ENCODE peak calls at places on chromosomes 7 and 10, in six cellular contexts. S is mesothelial cell of epicardium, T is psoas muscle, A is astrocyte of the spinal cord, B is right lobe of liver, Q is PC-9. H is an unnamed sample.

GRCh38 chr10:43043342-43043772 is 33.5 kb upstream of the RET start:
- DNase-seq in S (peak), T (no peak), A (no peak), B (no peak), Q (no peak), H (no peak)

GRCh38 chr7:56105508-56105907 is 768 bp downstream of the CHCHD2 start:
- DNase-seq in S (no peak), T (no peak), A (peak), B (no peak), Q (peak), H (no peak)

GRCh38 chr10:11712761-11713160 is 29.4 kb upstream of the ECHDC3 start:
- DNase-seq in S (no peak), T (no peak), A (no peak), B (no peak), Q (no peak), H (no peak)

GRCh38 chr10:22640351-22640750 is 74.0 kb downstream of the PIP4K2A start:
- DNase-seq in S (no peak), T (no peak), A (no peak), B (no peak), Q (no peak), H (no peak)

GRCh38 chr10:120103957-120104560 is 211.5 kb downstream of the SEC23IP start:
- DNase-seq in S (no peak), T (no peak), A (no peak), B (no peak), Q (no peak), H (no peak)

GRCh38 chr7:139852482-139852845 is 23.4 kb downstream of the TBXAS1 start:
- DNase-seq in S (no peak), T (no peak), A (no peak), B (no peak), Q (no peak), H (no peak)

GRCh38 chr7:27238979-27239779 is 3.4 kb upstream of the EVX1 start:
- DNase-seq in S (no peak), T (no peak), A (no peak), B (no peak), Q (no peak), H (no peak)

GRCh38 chr7:108455833-108456677 is at the start of gene NRCAM:
- DNase-seq in S (peak), T (peak), A (peak), B (no peak), Q (peak), H (peak)

GRCh38 chr10:90592903-90593302 is 264.9 kb downstream of the HTR7 start:
- DNase-seq in S (peak), T (no peak), A (peak), B (no peak), Q (peak), H (peak)

GRCh38 chr10:12594448-12594944 is 245.1 kb downstream of the CAMK1D start:
- DNase-seq in S (no peak), T (no peak), A (no peak), B (no peak), Q (no peak), H (no peak)

GRCh38 chr10:50594012-50594411 is 29.7 kb downstream of the SGMS1 start:
- DNase-seq in S (no peak), T (no peak), A (peak), B (no peak), Q (no peak), H (no peak)

GRCh38 chr10:50593523-50593922 is 30.2 kb downstream of the SGMS1 start:
- DNase-seq in S (no peak), T (no peak), A (no peak), B (no peak), Q (no peak), H (no peak)

GRCh38 chr10:50595785-50596184 is 28.0 kb downstream of the SGMS1 start:
- DNase-seq in S (no peak), T (no peak), A (no peak), B (no peak), Q (no peak), H (no peak)

GRCh38 chr10:50596456-50596855 is 27.3 kb downstream of the SGMS1 start:
- DNase-seq in S (no peak), T (no peak), A (no peak), B (no peak), Q (no peak), H (no peak)

DNA sequence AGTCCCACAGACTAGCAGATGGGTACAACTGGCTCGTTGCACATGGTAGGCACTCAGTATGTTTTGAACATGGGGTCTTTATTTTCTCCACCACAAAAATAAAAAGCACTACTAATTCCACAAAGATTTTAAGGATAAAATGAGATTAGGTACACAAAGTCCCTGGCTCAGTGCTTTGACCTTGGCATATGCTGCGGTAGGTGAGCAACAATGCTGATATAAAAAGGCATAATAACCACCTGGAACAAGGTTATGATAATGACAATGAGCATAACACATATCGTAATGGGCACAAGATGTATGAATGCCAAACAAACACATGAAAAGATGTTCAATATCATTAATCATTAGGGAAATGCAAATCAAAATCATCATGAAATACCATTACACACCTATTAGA is 26.9 kb downstream of the SGMS1 start:
- DNase-seq in S (no peak), T (no peak), A (no peak), B (no peak), Q (no peak), H (no peak)
- TF ChIP-seq CTCF in S (no peak), T (no peak), A (no peak), B (no peak), Q (no peak), H (no peak)

GRCh38 chr7:100914208-100914878 is 18.7 kb upstream of the ACHE start:
- DNase-seq in S (no peak), T (no peak), A (no peak), B (peak), Q (no peak), H (no peak)

GRCh38 chr7:100917018-100917365 is 21.3 kb upstream of the ACHE start:
- DNase-seq in S (no peak), T (no peak), A (no peak), B (no peak), Q (no peak), H (no peak)

GRCh38 chr7:100911484-100911883 is 15.8 kb upstream of the ACHE start:
- DNase-seq in S (no peak), T (no peak), A (no peak), B (no peak), Q (no peak), H (no peak)

DNA sequence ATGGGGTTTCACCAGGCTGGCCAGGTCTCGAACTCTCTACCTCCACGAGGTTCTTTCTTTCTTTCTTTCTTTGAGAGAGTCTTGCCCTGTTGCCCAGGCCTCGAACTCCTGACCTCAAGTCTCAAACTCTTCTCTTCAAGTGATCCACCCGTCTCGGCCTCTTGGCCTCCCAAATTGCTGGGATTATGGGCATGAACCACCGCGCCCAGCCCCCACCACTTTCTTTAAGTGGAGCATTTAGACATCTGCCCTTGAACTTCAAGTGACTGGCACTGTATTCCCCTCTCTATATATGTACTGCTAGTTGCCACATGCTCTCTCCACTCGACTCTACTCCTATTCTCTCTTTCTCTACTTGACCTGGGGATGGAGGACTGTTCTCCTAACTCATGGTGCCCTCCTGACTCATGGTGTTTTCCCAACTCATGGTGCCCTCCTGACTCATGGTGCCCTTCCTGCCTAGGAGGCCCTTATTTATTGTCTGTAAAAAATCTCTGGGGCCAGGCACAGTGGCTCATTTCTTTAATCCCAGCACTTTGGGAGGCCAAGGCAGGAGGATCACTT is 19.3 kb upstream of the ACHE start:
- DNase-seq in S (no peak), T (no peak), A (no peak), B (no peak), Q (no peak), H (no peak)
- TF ChIP-seq CTCF in S (no peak), T (no peak), A (no peak), B (no peak), Q (no peak), H (no peak)

GRCh38 chr10:71459513-71459912 is 62.8 kb downstream of the CDH23 start:
- DNase-seq in S (no peak), T (no peak), A (no peak), B (no peak), Q (no peak), H (no peak)
- TF ChIP-seq CTCF in S (no peak), T (no peak), A (no peak), B (no peak), Q (no peak), H (no peak)

DNA sequence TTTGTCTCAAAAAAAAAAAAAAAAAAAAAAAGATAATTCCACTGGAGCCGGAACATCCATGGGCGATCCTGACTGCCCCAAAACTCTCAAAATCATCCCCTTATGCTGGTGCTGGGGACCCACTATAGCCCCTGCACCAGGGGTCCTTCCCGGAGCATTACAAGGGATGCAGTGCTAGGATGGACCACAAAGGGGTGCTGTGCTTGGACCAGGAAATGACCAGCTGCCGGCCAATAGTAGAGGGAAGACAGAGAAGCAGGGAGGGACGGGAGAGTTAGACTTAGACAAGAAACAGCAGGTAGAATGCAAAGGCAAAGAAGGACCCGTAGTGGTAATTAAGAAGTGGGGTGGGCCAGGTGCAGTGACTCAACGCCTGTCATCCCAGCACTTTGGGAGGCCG is 40.5 kb downstream of the RCC1L start:
- DNase-seq in S (no peak), T (no peak), A (no peak), B (no peak), Q (no peak), H (peak)
- TF ChIP-seq CTCF in S (no peak), T (no peak), A (peak), B (no peak), Q (no peak), H (no peak)

GRCh38 chr10:4150676-4151075 is 365.7 kb upstream of the KLF6 start:
- DNase-seq in S (no peak), T (no peak), A (no peak), B (no peak), Q (no peak), H (no peak)
- TF ChIP-seq CTCF in S (no peak), T (no peak), A (no peak), B (no peak), Q (no peak), H (no peak)

GRCh38 chr7:64628192-64628591 is 37.7 kb upstream of the ZNF107 start:
- DNase-seq in S (no peak), T (no peak), A (no peak), B (no peak), Q (no peak), H (no peak)

GRCh38 chr7:64633401-64633800 is 32.5 kb upstream of the ZNF107 start:
- DNase-seq in S (no peak), T (no peak), A (no peak), B (no peak), Q (no peak), H (no peak)

GRCh38 chr7:64632029-64632428 is 33.9 kb upstream of the ZNF107 start:
- DNase-seq in S (no peak), T (no peak), A (no peak), B (no peak), Q (no peak), H (no peak)

GRCh38 chr7:64628721-64629120 is 37.2 kb upstream of the ZNF107 start:
- DNase-seq in S (no peak), T (no peak), A (no peak), B (peak), Q (no peak), H (no peak)

DNA sequence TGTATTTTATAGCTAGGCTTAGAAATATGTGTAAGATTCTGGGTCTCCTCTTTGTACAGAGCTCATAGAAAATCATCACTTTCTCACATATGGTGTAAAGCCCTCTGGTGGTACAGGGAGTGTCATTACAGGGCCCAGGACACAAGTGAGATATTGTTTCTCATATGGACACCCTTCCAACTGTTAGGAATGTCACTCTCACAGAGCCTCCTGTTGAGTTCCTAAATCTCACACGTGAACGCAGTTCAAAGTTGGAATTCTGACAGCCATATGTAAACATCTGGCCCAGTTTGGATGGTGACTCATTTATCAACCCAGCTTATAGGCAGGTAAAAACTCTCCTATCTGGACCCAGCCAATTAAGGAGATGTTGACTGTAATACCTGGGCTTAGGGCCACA is 35.4 kb upstream of the ZNF107 start:
- DNase-seq in S (no peak), T (no peak), A (no peak), B (no peak), Q (no peak), H (no peak)
- TF ChIP-seq CTCF in S (peak), T (peak), A (peak), B (peak), Q (peak), H (peak)

GRCh38 chr10:111039522-111039921 is 37.3 kb upstream of the ADRA2A start:
- DNase-seq in S (no peak), T (no peak), A (no peak), B (no peak), Q (no peak), H (no peak)

GRCh38 chr10:111035542-111035941 is 41.3 kb upstream of the ADRA2A start:
- DNase-seq in S (no peak), T (no peak), A (peak), B (no peak), Q (no peak), H (no peak)

GRCh38 chr10:111034598-111035310 is 42.1 kb upstream of the ADRA2A start:
- DNase-seq in S (no peak), T (no peak), A (peak), B (no peak), Q (no peak), H (no peak)

DNA sequence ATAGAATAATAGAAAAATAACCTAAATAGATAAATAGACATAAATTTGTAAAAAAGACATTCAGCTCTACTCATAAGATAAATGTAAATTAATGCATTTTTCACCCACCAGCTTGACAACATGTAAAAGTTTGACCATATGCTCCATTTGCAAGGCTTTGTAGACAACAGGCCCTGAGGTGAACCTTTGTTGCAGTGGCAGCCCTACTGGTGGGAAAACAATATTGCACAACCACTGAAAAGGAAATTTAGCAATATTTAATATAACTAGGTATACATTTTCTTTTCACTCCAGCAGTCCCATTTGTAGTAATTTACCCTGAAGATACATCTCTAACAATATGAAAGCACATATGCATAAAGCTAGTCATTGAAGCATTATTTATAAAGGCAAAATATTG is 39.0 kb upstream of the ADRA2A start:
- DNase-seq in S (no peak), T (no peak), A (no peak), B (no peak), Q (no peak), H (no peak)
- TF ChIP-seq CTCF in S (peak), T (no peak), A (peak), B (peak), Q (peak), H (no peak)

GRCh38 chr7:91082854-91083495 is 181.3 kb upstream of the FZD1 start:
- DNase-seq in S (no peak), T (no peak), A (peak), B (no peak), Q (no peak), H (no peak)
- TF ChIP-seq CTCF in S (peak), T (peak), A (peak), B (peak), Q (peak), H (peak)

H was measured in D721Med.